ENCODE peak calls at places on chromosome 17, in four cellular contexts. One of them, this sample, is unnamed. For H3K36me3, the result is how much of the 10 kb centered on the place peaks cover.

GRCh38 chr17:79803997-79804855 is 7.3 kb upstream of the CBX8 start:
- DNase-seq in fibroblast of lung: peak
- DNase-seq in left ventricle myocardium inferior: no peak
- DNase-seq in upper lobe of right lung: no peak
- DNase-seq in this sample: no peak

GRCh38 chr17:63601439-63602371 is 1.0 kb downstream of the TACO1 start:
- DNase-seq in fibroblast of lung: peak
- DNase-seq in left ventricle myocardium inferior: no peak
- DNase-seq in upper lobe of right lung: no peak
- DNase-seq in this sample: no peak

GRCh38 chr17:48100160-48100559 is 1.1 kb downstream of the CBX1 start:
- DNase-seq in fibroblast of lung: no peak
- DNase-seq in left ventricle myocardium inferior: no peak
- DNase-seq in upper lobe of right lung: no peak
- DNase-seq in this sample: no peak

GRCh38 chr17:14704121-14704520 is 403.2 kb downstream of the HS3ST3B1 start:
- DNase-seq in fibroblast of lung: no peak
- DNase-seq in left ventricle myocardium inferior: no peak
- DNase-seq in upper lobe of right lung: no peak
- DNase-seq in this sample: no peak

GRCh38 chr17:58334661-58335060 is 6.1 kb upstream of the TSPOAP1 start:
- DNase-seq in fibroblast of lung: no peak
- DNase-seq in left ventricle myocardium inferior: no peak
- DNase-seq in upper lobe of right lung: no peak
- DNase-seq in this sample: no peak

GRCh38 chr17:149897-150575 is 12.7 kb downstream of the SCGB1C2 start:
- DNase-seq in fibroblast of lung: no peak
- DNase-seq in left ventricle myocardium inferior: peak
- DNase-seq in upper lobe of right lung: peak
- DNase-seq in this sample: peak

GRCh38 chr17:64176556-64176955 is 46.6 kb upstream of the ERN1 start:
- DNase-seq in fibroblast of lung: no peak
- DNase-seq in left ventricle myocardium inferior: no peak
- DNase-seq in upper lobe of right lung: no peak
- DNase-seq in this sample: no peak

GRCh38 chr17:78378225-78379133 is at the start of gene PGS1:
- DNase-seq in fibroblast of lung: peak
- DNase-seq in left ventricle myocardium inferior: peak
- DNase-seq in upper lobe of right lung: peak
- DNase-seq in this sample: peak

GRCh38 chr17:2174471-2175293 is 119.8 kb downstream of the HIC1 start:
- DNase-seq in fibroblast of lung: peak
- DNase-seq in left ventricle myocardium inferior: peak
- DNase-seq in upper lobe of right lung: peak
- DNase-seq in this sample: peak

GRCh38 chr17:35906559-35907265 is 23.9 kb downstream of the RDM1 start:
- DNase-seq in fibroblast of lung: no peak
- DNase-seq in left ventricle myocardium inferior: no peak
- DNase-seq in upper lobe of right lung: no peak
- DNase-seq in this sample: no peak

GRCh38 chr17:45222994-45223540 is 1.4 kb downstream of the FMNL1 start:
- DNase-seq in fibroblast of lung: no peak
- DNase-seq in left ventricle myocardium inferior: no peak
- DNase-seq in upper lobe of right lung: no peak
- DNase-seq in this sample: peak
- H3K27ac ChIP-seq in fibroblast of lung: no peak
- H3K27ac ChIP-seq in left ventricle myocardium inferior: peak
- H3K27ac ChIP-seq in upper lobe of right lung: peak
- H3K27ac ChIP-seq in this sample: no peak

GRCh38 chr17:57292086-57292485 is 35.8 kb downstream of the MSI2 start:
- DNase-seq in fibroblast of lung: no peak
- DNase-seq in left ventricle myocardium inferior: no peak
- DNase-seq in upper lobe of right lung: no peak
- DNase-seq in this sample: no peak

GRCh38 chr17:57289130-57289529 is 32.8 kb downstream of the MSI2 start:
- DNase-seq in fibroblast of lung: no peak
- DNase-seq in left ventricle myocardium inferior: no peak
- DNase-seq in upper lobe of right lung: no peak
- DNase-seq in this sample: no peak

GRCh38 chr17:57289613-57290012 is 33.3 kb downstream of the MSI2 start:
- DNase-seq in fibroblast of lung: no peak
- DNase-seq in left ventricle myocardium inferior: no peak
- DNase-seq in upper lobe of right lung: no peak
- DNase-seq in this sample: no peak

GRCh38 chr17:57293077-57293476 is 36.8 kb downstream of the MSI2 start:
- DNase-seq in fibroblast of lung: no peak
- DNase-seq in left ventricle myocardium inferior: peak
- DNase-seq in upper lobe of right lung: no peak
- DNase-seq in this sample: no peak

GRCh38 chr17:57290955-57291354 is 34.6 kb downstream of the MSI2 start:
- DNase-seq in fibroblast of lung: no peak
- DNase-seq in left ventricle myocardium inferior: no peak
- DNase-seq in upper lobe of right lung: no peak
- DNase-seq in this sample: no peak
- H3K36me3 ChIP-seq in fibroblast of lung: under half
- H3K36me3 ChIP-seq in left ventricle myocardium inferior: under half
- H3K36me3 ChIP-seq in upper lobe of right lung: under half
- H3K36me3 ChIP-seq in this sample: under half

GRCh38 chr17:44123356-44124117 is at the start of gene HDAC5:
- DNase-seq in fibroblast of lung: peak
- DNase-seq in left ventricle myocardium inferior: peak
- DNase-seq in upper lobe of right lung: peak
- DNase-seq in this sample: peak
- H3K4me3 ChIP-seq in fibroblast of lung: peak
- H3K4me3 ChIP-seq in left ventricle myocardium inferior: peak
- H3K4me3 ChIP-seq in upper lobe of right lung: peak
- H3K4me3 ChIP-seq in this sample: peak

DNA sequence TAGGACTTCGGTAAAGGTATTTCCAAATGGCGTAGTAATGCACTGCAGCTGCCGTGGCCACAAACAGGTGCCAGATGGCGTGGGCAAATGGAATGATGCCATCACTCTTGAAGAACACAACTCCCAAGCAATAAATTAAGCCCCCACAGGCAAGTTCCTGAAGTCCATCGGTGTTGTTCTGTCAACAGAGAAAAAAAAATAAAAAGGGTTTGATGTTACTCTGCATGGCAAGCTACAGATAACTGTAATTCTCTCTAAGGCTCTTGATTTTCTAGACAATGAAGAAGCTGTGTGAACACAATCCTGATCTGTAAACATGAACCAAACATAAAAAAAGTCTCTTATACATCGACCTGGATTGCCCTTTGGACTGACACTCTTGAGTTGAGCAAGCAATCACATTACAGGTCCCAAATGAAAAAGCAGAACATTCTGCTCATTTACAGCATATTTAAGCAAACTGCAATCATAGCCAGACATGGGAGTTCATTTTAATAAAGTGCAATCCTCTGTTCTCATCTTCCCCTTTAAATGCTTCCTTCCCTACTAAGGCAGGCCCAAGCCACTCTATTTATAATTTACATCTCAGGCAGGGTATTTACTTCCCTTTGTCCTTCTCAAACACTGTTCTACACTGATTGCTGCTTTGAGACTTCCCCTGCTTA is 27.1 kb downstream of the MMD start:
- DNase-seq in fibroblast of lung: no peak
- DNase-seq in left ventricle myocardium inferior: no peak
- DNase-seq in upper lobe of right lung: no peak
- DNase-seq in this sample: no peak
- H3K27ac ChIP-seq in fibroblast of lung: no peak
- H3K27ac ChIP-seq in left ventricle myocardium inferior: no peak
- H3K27ac ChIP-seq in upper lobe of right lung: peak
- H3K27ac ChIP-seq in this sample: no peak

GRCh38 chr17:8272421-8272820 is 16.0 kb upstream of the RANGRF start:
- DNase-seq in fibroblast of lung: no peak
- DNase-seq in left ventricle myocardium inferior: no peak
- DNase-seq in upper lobe of right lung: no peak
- DNase-seq in this sample: no peak
- H3K36me3 ChIP-seq in fibroblast of lung: under half
- H3K36me3 ChIP-seq in left ventricle myocardium inferior: under half
- H3K36me3 ChIP-seq in upper lobe of right lung: under half
- H3K36me3 ChIP-seq in this sample: under half

GRCh38 chr17:39199673-39199985 is 454 bp upstream of the RPL19 start:
- DNase-seq in fibroblast of lung: no peak
- DNase-seq in left ventricle myocardium inferior: no peak
- DNase-seq in upper lobe of right lung: no peak
- DNase-seq in this sample: no peak

GRCh38 chr17:39196191-39196819 is 1.2 kb downstream of the CACNB1 start:
- DNase-seq in fibroblast of lung: no peak
- DNase-seq in left ventricle myocardium inferior: no peak
- DNase-seq in upper lobe of right lung: no peak
- DNase-seq in this sample: no peak

GRCh38 chr17:39196820-39197331 is 593 bp downstream of the CACNB1 start:
- DNase-seq in fibroblast of lung: no peak
- DNase-seq in left ventricle myocardium inferior: no peak
- DNase-seq in upper lobe of right lung: peak
- DNase-seq in this sample: peak

GRCh38 chr17:39197380-39198185 is at the start of gene CACNB1:
- DNase-seq in fibroblast of lung: peak
- DNase-seq in left ventricle myocardium inferior: peak
- DNase-seq in upper lobe of right lung: peak
- DNase-seq in this sample: peak

DNA sequence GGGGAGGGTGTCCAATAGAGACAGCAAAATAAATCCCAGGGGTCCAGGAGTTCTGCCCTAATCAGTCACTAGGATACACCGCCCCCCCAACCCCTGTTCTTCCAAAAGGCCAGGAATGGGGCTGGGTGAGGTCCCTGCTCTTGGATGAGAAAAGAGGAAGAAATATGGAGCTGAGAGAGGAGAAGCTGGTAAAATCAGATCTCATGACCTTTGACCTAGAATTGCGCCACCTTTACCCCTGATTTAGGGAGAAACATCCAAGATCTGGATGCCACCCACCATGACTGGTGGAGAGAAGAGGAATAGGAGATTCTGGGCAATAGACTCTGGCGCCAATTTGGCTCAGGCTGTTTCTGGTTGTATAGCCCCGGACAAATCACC is 707 bp upstream of the CACNB1 start:
- DNase-seq in fibroblast of lung: no peak
- DNase-seq in left ventricle myocardium inferior: no peak
- DNase-seq in upper lobe of right lung: no peak
- DNase-seq in this sample: no peak
- H3K4me3 ChIP-seq in fibroblast of lung: no peak
- H3K4me3 ChIP-seq in left ventricle myocardium inferior: peak
- H3K4me3 ChIP-seq in upper lobe of right lung: peak
- H3K4me3 ChIP-seq in this sample: no peak

GRCh38 chr17:81395600-81396277 is 482 bp downstream of the BAHCC1 start:
- DNase-seq in fibroblast of lung: no peak
- DNase-seq in left ventricle myocardium inferior: no peak
- DNase-seq in upper lobe of right lung: no peak
- DNase-seq in this sample: no peak
- H3K27ac ChIP-seq in fibroblast of lung: peak
- H3K27ac ChIP-seq in left ventricle myocardium inferior: peak
- H3K27ac ChIP-seq in upper lobe of right lung: peak
- H3K27ac ChIP-seq in this sample: peak

DNA sequence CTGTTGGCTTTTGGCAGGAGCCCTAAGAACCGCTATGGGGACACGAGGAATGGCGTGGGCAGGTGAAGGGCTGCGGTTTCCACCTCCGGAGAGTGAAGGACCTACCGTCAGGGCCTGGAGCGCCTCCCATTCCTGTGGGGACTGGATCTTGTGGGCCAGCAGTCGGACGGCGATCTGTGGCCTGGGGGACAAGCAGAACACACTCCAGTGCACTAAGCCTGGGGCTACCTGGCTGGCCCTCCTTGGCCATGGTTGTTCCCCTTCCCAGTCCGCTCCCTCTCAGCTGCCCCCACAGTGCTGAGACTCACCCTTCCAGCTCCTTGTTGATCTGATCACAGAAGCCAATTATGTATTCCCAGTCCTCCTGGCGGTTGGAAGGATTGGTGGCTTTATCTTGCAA is 15.0 kb downstream of the GGA3 start:
- DNase-seq in fibroblast of lung: no peak
- DNase-seq in left ventricle myocardium inferior: no peak
- DNase-seq in upper lobe of right lung: no peak
- DNase-seq in this sample: no peak
- H3K36me3 ChIP-seq in fibroblast of lung: under half
- H3K36me3 ChIP-seq in left ventricle myocardium inferior: half or more
- H3K36me3 ChIP-seq in upper lobe of right lung: half or more
- H3K36me3 ChIP-seq in this sample: under half

GRCh38 chr17:60134396-60135159 is 15.2 kb upstream of the CA4 start:
- DNase-seq in fibroblast of lung: peak
- DNase-seq in left ventricle myocardium inferior: no peak
- DNase-seq in upper lobe of right lung: peak
- DNase-seq in this sample: no peak
- H3K4me3 ChIP-seq in fibroblast of lung: peak
- H3K4me3 ChIP-seq in left ventricle myocardium inferior: peak
- H3K4me3 ChIP-seq in upper lobe of right lung: peak
- H3K4me3 ChIP-seq in this sample: no peak

GRCh38 chr17:28528329-28529011 is 22.3 kb downstream of the FOXN1 start:
- DNase-seq in fibroblast of lung: no peak
- DNase-seq in left ventricle myocardium inferior: no peak
- DNase-seq in upper lobe of right lung: no peak
- DNase-seq in this sample: no peak

GRCh38 chr17:28529012-28529400 is 22.9 kb downstream of the FOXN1 start:
- DNase-seq in fibroblast of lung: no peak
- DNase-seq in left ventricle myocardium inferior: no peak
- DNase-seq in upper lobe of right lung: no peak
- DNase-seq in this sample: no peak

GRCh38 chr17:28527181-28527681 is 21.1 kb downstream of the FOXN1 start:
- DNase-seq in fibroblast of lung: no peak
- DNase-seq in left ventricle myocardium inferior: no peak
- DNase-seq in upper lobe of right lung: no peak
- DNase-seq in this sample: no peak

GRCh38 chr17:28526381-28526780 is 20.2 kb downstream of the FOXN1 start:
- DNase-seq in fibroblast of lung: no peak
- DNase-seq in left ventricle myocardium inferior: no peak
- DNase-seq in upper lobe of right lung: no peak
- DNase-seq in this sample: no peak

GRCh38 chr17:28527859-28528258 is 21.7 kb downstream of the FOXN1 start:
- DNase-seq in fibroblast of lung: no peak
- DNase-seq in left ventricle myocardium inferior: no peak
- DNase-seq in upper lobe of right lung: peak
- DNase-seq in this sample: no peak
- H3K27ac ChIP-seq in fibroblast of lung: no peak
- H3K27ac ChIP-seq in left ventricle myocardium inferior: no peak
- H3K27ac ChIP-seq in upper lobe of right lung: no peak
- H3K27ac ChIP-seq in this sample: no peak

This sample was measured in adrenal gland.